ENCODE peak calls at places on chromosomes 6 and 20, in nine cellular contexts. H is HFF-Myc; W is skeletal muscle cell; Z is stimulated activated CD4-positive, alpha-beta T cell treated with anti-CD3 and anti-CD28 coated beads, Interleukin-12 subunit alpha, Interleukin-12 subunit beta, amount 100 ng/mL, for 48 hours; A is adrenal gland; M is NCI-H2029; I is Right ventricle myocardium superior; P is dorsolateral prefrontal cortex; S is ecto neural progenitor cell. B is an unnamed sample.

GRCh38 chr20:61803903-61804804 is 261.5 kb downstream of the TAF4 start:
- DNase-seq in H (no peak), W (peak; percentile 3), Z (no peak), A (no peak), M (no peak), I (peak; percentile 39), P (peak; percentile 30), S (no peak), B (no peak)

GRCh38 chr6:5412663-5413062 is 151.3 kb downstream of the FARS2 start:
- DNase-seq in H (no peak), W (no peak), Z (no peak), A (no peak), M (no peak), I (no peak), P (no peak), S (no peak), B (no peak)

GRCh38 chr20:19758888-19759331 is 852 bp downstream of the RIN2 start:
- DNase-seq in H (no peak), W (no peak), Z (no peak), A (peak; percentile 42), M (no peak), I (peak; percentile 90), P (peak; percentile 27), S (peak; percentile 83), B (no peak)

GRCh38 chr6:161353208-161353613 is 79.3 kb upstream of the AGPAT4 start:
- DNase-seq in H (peak; percentile 6), W (no peak), Z (no peak), A (no peak), M (no peak), I (no peak), P (no peak), S (peak; percentile 63), B (no peak)

GRCh38 chr20:6828794-6829423 is 61.4 kb downstream of the BMP2 start:
- DNase-seq in H (peak; percentile 52), W (peak; percentile 4), Z (peak; percentile 16), A (peak; percentile 57), M (peak; percentile 71), I (peak; percentile 48), P (peak; percentile 75), S (peak; percentile 65), B (no peak)

GRCh38 chr20:1775117-1775516 is 117.5 kb upstream of the SIRPG start:
- DNase-seq in H (no peak), W (no peak), Z (no peak), A (peak; percentile 59), M (no peak), I (no peak), P (no peak), S (no peak), B (no peak)

GRCh38 chr6:31762878-31763616 is 591 bp downstream of the SAPCD1 start:
- DNase-seq in H (no peak), W (no peak), Z (no peak), A (no peak), M (no peak), I (no peak), P (no peak), S (no peak), B (no peak)

GRCh38 chr6:121940728-121941127 is 458.7 kb upstream of the HSF2 start:
- DNase-seq in H (no peak), W (no peak), Z (no peak), A (no peak), M (no peak), I (no peak), P (no peak), S (no peak), B (no peak)

GRCh38 chr6:162533009-162533400 is 194.6 kb downstream of the PRKN start:
- DNase-seq in H (no peak), W (no peak), Z (no peak), A (no peak), M (no peak), I (no peak), P (no peak), S (no peak), B (no peak)

GRCh38 chr20:38915355-38915754 is 10.9 kb upstream of the FAM83D start:
- DNase-seq in H (no peak), W (no peak), Z (no peak), A (no peak), M (no peak), I (no peak), P (no peak), S (no peak), B (no peak)

GRCh38 chr6:35318200-35318844 is 20.7 kb downstream of the DEF6 start:
- DNase-seq in H (no peak), W (peak; percentile 56), Z (no peak), A (peak; percentile 89), M (peak; percentile 69), I (peak; percentile 85), P (peak; percentile 65), S (peak; percentile 97), B (no peak)

GRCh38 chr6:80280258-80281010 is 174.0 kb downstream of the BCKDHB start:
- DNase-seq in H (no peak), W (no peak), Z (no peak), A (no peak), M (no peak), I (no peak), P (no peak), S (no peak), B (no peak)

GRCh38 chr6:105357147-105357546 is 45.7 kb downstream of the PREP start:
- DNase-seq in H (no peak), W (no peak), Z (no peak), A (no peak), M (no peak), I (no peak), P (no peak), S (no peak), B (no peak)

GRCh38 chr6:161393839-161394364 is 120.0 kb upstream of the AGPAT4 start:
- DNase-seq in H (peak; percentile 69), W (peak; percentile 74), Z (peak; percentile 65), A (peak; percentile 68), M (peak; percentile 49), I (no peak), P (peak; percentile 75), S (no peak), B (no peak)

GRCh38 chr20:667351-668034 is 8.1 kb downstream of the SCRT2 start:
- DNase-seq in H (no peak), W (no peak), Z (peak; percentile 59), A (peak; percentile 44), M (no peak), I (peak; percentile 83), P (peak; percentile 64), S (peak; percentile 79), B (peak; percentile 76)

GRCh38 chr20:33653218-33653899 is 8.8 kb upstream of the C20orf144 start:
- DNase-seq in H (no peak), W (no peak), Z (no peak), A (peak; percentile 60), M (peak; percentile 76), I (no peak), P (peak; percentile 83), S (peak; percentile 80), B (peak; percentile 58)

GRCh38 chr20:51562334-51563140 is 20.0 kb upstream of the NFATC2 start:
- DNase-seq in H (peak; percentile 87), W (peak; percentile 73), Z (no peak), A (peak; percentile 65), M (peak; percentile 39), I (peak; percentile 84), P (peak; percentile 50), S (peak; percentile 79), B (peak; percentile 49)